ENCODE peak calls at places on chromosome 19, in four cellular contexts. L, B, J and X are unnamed samples.

GRCh38 chr19:13764101-13764807 is at the start of gene MRI1:
- DNase-seq in L (peak), B (peak), J (peak), X (no peak)

GRCh38 chr19:55265723-55266386 is 7.0 kb upstream of the PPP6R1 start:
- DNase-seq in L (no peak), B (no peak), J (no peak), X (no peak)

GRCh38 chr19:10730932-10731331 is 13.1 kb downstream of the DNM2 start:
- DNase-seq in L (no peak), B (no peak), J (no peak), X (no peak)

GRCh38 chr19:49282184-49282583 is 42.8 kb downstream of the SLC6A16 start:
- DNase-seq in L (no peak), B (no peak), J (no peak), X (no peak)

GRCh38 chr19:41328157-41328817 is 18.3 kb downstream of the CCDC97 start:
- DNase-seq in L (no peak), B (no peak), J (no peak), X (no peak)

GRCh38 chr19:15374796-15375440 is 4.7 kb downstream of the AKAP8 start:
- DNase-seq in L (no peak), B (no peak), J (no peak), X (no peak)

GRCh38 chr19:2524840-2525723 is 49.2 kb downstream of the GADD45B start:
- DNase-seq in L (no peak), B (no peak), J (peak), X (no peak)

GRCh38 chr19:8446055-8446709 is 1.4 kb downstream of the HNRNPM start:
- DNase-seq in L (no peak), B (no peak), J (no peak), X (no peak)

GRCh38 chr19:23823952-23824389 is 65.3 kb upstream of the ZNF681 start:
- DNase-seq in L (no peak), B (no peak), J (no peak), X (peak)

GRCh38 chr19:45079063-45079910 is at the start of gene GEMIN7:
- DNase-seq in L (no peak), B (peak), J (peak), X (no peak)

GRCh38 chr19:44925114-44925891 is 10.9 kb downstream of the APOC1 start:
- DNase-seq in L (peak), B (peak), J (peak), X (no peak)

GRCh38 chr19:47697863-47698609 is 15.2 kb upstream of the EHD2 start:
- DNase-seq in L (no peak), B (peak), J (peak), X (peak)

GRCh38 chr19:56211718-56212117 is 9.6 kb downstream of the ZSCAN5C start:
- DNase-seq in L (no peak), B (no peak), J (no peak), X (no peak)

GRCh38 chr19:7904074-7905020 is 670 bp downstream of the MAP2K7 start:
- DNase-seq in L (peak), B (peak), J (no peak), X (no peak)

GRCh38 chr19:46791944-46792343 is 3.5 kb upstream of the SLC1A5 start:
- DNase-seq in L (no peak), B (no peak), J (no peak), X (no peak)

GRCh38 chr19:9792191-9793050 is 23.9 kb upstream of the ZNF846 start:
- DNase-seq in L (peak), B (peak), J (peak), X (peak)

GRCh38 chr19:11067356-11068113 is 21.7 kb upstream of the LDLR start:
- DNase-seq in L (no peak), B (no peak), J (no peak), X (no peak)

GRCh38 chr19:32372726-32373613 is 27.6 kb downstream of the ZNF507 start:
- DNase-seq in L (no peak), B (no peak), J (peak), X (no peak)

GRCh38 chr19:54030895-54031586 is 32.7 kb downstream of the VSTM1 start:
- DNase-seq in L (no peak), B (no peak), J (peak), X (no peak)

GRCh38 chr19:38011426-38011825 is 104.4 kb downstream of the SIPA1L3 start:
- DNase-seq in L (no peak), B (no peak), J (no peak), X (no peak)

GRCh38 chr19:54422136-54422535 is 6.9 kb downstream of the TTYH1 start:
- DNase-seq in L (no peak), B (no peak), J (no peak), X (no peak)

GRCh38 chr19:3586707-3587346 is 1.5 kb downstream of the GIPC3 start:
- DNase-seq in L (no peak), B (no peak), J (no peak), X (no peak)

GRCh38 chr19:14116918-14117578 is 514 bp downstream of the PRKACA start:
- DNase-seq in L (peak), B (peak), J (no peak), X (no peak)

GRCh38 chr19:47005873-47006272 is 13.8 kb upstream of the NPAS1 start:
- DNase-seq in L (no peak), B (no peak), J (no peak), X (no peak)

GRCh38 chr19:39946532-39946931 is 12.1 kb upstream of the FCGBP start:
- DNase-seq in L (no peak), B (no peak), J (no peak), X (no peak)

GRCh38 chr19:23203841-23204344 is 46.3 kb downstream of the ZNF724 start:
- DNase-seq in L (no peak), B (no peak), J (no peak), X (no peak)

GRCh38 chr19:18385675-18386542 is at the start of gene GDF15:
- DNase-seq in L (peak), B (peak), J (peak), X (no peak)

GRCh38 chr19:45772130-45772880 is 3.3 kb upstream of the SIX5 start:
- DNase-seq in L (no peak), B (no peak), J (no peak), X (no peak)

GRCh38 chr19:38713227-38713649 is 31.0 kb downstream of the CAPN12 start:
- DNase-seq in L (no peak), B (no peak), J (no peak), X (no peak)

DNA sequence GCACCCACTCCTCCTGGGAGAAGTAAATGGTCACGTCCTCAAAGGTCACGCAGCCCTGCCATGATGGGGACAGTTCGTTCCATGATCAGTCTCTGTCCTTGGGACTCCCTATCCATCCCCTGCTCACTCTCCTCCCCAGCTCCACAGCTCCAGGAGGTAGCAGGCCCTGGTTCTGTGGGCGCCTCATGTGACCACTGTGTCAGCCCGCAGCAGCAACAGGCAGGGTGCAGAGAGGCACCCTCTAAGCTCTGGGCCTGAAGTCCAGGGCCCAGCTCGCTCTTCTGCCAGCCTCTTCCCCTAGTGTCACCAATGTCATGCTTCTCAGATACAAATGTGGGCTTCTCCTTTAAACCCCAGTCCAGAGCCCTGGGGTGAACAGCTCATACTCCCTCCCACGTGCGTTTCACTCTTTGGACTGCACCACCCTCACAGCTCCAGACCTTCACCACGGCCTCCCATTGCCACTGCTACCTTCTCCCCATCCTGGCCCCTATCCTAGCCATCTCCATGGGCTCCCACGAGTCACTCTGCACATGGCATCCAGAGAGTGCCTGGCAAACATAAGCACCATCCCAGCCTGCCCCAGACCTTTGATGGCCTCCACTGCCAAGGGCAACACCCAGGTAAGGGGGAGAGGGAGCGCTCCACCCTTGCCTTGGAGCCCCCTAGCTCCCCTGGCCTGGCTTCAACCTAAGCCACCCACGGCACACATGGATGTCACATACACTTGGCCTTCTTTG is 2.9 kb downstream of the ZNF792 start:
- DNase-seq in L (no peak), B (no peak), J (no peak), X (no peak)
- H3K4me3 ChIP-seq in L (no peak), B (peak), J (no peak), X (no peak)

DNA sequence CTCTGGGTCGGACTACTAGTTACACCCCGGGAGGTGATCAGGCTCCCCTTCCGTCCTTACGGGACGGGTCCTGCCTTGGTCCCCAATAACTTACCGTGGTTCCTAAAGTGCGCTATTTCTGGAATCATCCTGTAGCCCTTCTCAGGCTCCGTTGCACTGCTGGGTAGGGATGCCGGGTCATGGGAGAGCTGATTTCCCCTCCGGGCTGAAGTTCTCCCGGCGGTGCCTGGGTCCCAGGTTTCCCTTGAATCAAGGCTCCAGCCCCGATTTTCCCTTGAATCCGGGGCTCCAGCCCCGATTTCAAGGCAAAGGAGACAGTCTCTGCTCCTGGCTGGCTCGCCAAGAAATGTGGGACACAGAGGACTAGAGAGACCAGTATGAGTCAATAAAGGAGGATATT is 43.4 kb downstream of the ZNF493 start:
- DNase-seq in L (no peak), B (no peak), J (no peak), X (no peak)
- TF ChIP-seq CTCF in L (no peak), B (no peak), J (no peak), X (no peak)

DNA sequence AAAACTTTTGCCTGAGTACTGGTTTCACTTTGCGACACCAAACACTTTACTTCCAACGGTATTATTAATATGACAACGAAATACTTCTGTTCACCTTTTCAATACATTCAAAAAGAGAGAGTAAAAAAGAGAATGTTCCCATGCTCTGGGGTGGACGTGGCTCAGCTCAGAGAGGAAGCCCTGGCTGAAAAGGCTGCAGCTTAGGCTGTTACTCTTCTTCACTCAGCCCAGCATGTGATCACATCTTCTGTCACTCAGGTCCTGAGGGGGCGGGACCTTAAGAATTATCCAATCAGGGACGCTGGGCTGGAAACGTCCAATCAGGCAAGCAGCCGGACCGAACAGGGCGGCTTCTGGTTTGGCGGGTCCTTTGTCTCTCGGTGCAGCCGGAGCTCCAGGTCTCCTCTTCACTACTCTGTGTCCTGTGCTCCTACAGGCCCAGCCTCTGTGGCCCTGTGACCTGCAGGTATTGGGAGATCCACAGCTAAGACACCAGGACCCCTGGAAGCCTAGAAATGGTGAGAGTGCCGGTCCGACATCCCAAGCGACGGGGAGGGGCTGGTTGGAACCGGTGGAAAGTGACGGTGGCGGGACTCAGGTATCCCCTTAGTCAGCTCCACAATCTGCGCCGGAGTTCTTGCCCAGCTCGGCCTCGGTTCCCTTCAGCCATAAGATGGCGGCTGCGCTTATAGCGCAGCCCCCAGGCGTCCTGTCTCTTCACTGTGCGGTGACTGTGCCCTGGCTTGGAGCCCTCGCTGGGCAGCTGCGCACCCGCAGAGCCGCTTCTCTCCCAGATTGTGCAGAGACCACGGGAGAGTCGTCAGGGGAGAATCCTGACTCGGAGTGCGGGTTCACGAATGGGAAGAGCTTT is at the start of gene ZNF93:
- DNase-seq in L (peak), B (peak), J (peak), X (peak)
- H3K4me3 ChIP-seq in L (peak), B (peak), J (peak), X (peak)

GRCh38 chr19:43704002-43704705 is 11.7 kb upstream of the IRGC start:
- DNase-seq in L (no peak), B (no peak), J (no peak), X (no peak)

GRCh38 chr19:43700368-43701015 is 15.4 kb upstream of the IRGC start:
- DNase-seq in L (peak), B (peak), J (peak), X (no peak)

GRCh38 chr19:43697295-43697694 is 18.6 kb upstream of the IRGC start:
- DNase-seq in L (no peak), B (no peak), J (no peak), X (no peak)

GRCh38 chr19:43695985-43696729 is 19.7 kb upstream of the IRGC start:
- DNase-seq in L (no peak), B (no peak), J (no peak), X (no peak)

GRCh38 chr19:43699506-43700367 is 16.1 kb upstream of the IRGC start:
- DNase-seq in L (peak), B (peak), J (no peak), X (no peak)
- TF ChIP-seq CTCF in L (no peak), B (no peak), J (no peak), X (no peak)